ENCODE peak calls at places on chromosomes 5 and 9, in four cellular contexts. I is HepG2, O is GM12878, W is H1. H is an unnamed sample.

GRCh38 chr9:114981095-114981494 is 50.7 kb upstream of the TNFSF8 start:
- DNase-seq in I (no peak), O (no peak), W (no peak), H (no peak)

GRCh38 chr5:103366938-103367549 is 108.5 kb downstream of the MACIR start:
- DNase-seq in I (no peak), O (no peak), W (no peak), H (no peak)

GRCh38 chr5:93349613-93350012 is 231.4 kb downstream of the NR2F1-AS1 start:
- DNase-seq in I (no peak), O (no peak), W (no peak), H (no peak)

GRCh38 chr5:63085551-63085950 is 506.9 kb downstream of the LRRC70 start:
- DNase-seq in I (no peak), O (no peak), W (no peak), H (no peak)

GRCh38 chr5:37889612-37890317 is 49.9 kb upstream of the GDNF start:
- DNase-seq in I (no peak), O (no peak), W (no peak), H (no peak)

GRCh38 chr5:123371575-123372179 is 51.5 kb downstream of the CEP120 start:
- DNase-seq in I (peak; percentile 22), O (no peak), W (peak; percentile 88), H (peak; percentile 27)

GRCh38 chr5:61734001-61734400 is 401.9 kb downstream of the ZSWIM6 start:
- DNase-seq in I (no peak), O (no peak), W (no peak), H (no peak)

GRCh38 chr5:159773062-159773924 is 143.0 kb upstream of the ADRA1B start:
- DNase-seq in I (no peak), O (no peak), W (peak; percentile 71), H (no peak)

GRCh38 chr5:171261904-171262303 is 47.1 kb upstream of the TLX3 start:
- DNase-seq in I (no peak), O (no peak), W (no peak), H (no peak)

GRCh38 chr5:9789818-9790217 is 159.7 kb upstream of the TAS2R1 start:
- DNase-seq in I (no peak), O (no peak), W (no peak), H (no peak)

GRCh38 chr9:31418419-31418818 is 966.0 kb upstream of the ACO1 start:
- DNase-seq in I (no peak), O (no peak), W (no peak), H (no peak)

GRCh38 chr9:18256574-18256973 is 217.4 kb upstream of the ADAMTSL1 start:
- DNase-seq in I (no peak), O (no peak), W (no peak), H (no peak)

GRCh38 chr5:138716456-138716924 is 36.7 kb upstream of the CTNNA1 start:
- DNase-seq in I (peak; percentile 39), O (no peak), W (peak; percentile 52), H (no peak)

GRCh38 chr9:92035687-92036410 is 79.4 kb downstream of the SPTLC1 start:
- DNase-seq in I (no peak), O (no peak), W (no peak), H (no peak)

GRCh38 chr9:129237195-129237611 is 59.1 kb upstream of the IER5L start:
- DNase-seq in I (no peak), O (no peak), W (no peak), H (no peak)

GRCh38 chr9:35538361-35539234 is 48.7 kb downstream of the RUSC2 start:
- DNase-seq in I (no peak), O (no peak), W (peak; percentile 73), H (peak; percentile 59)

GRCh38 chr5:141686648-141687416 is 4.8 kb upstream of the ARAP3 start:
- DNase-seq in I (no peak), O (no peak), W (no peak), H (peak; percentile 68)
- H3K9ac ChIP-seq in I (no peak overlapping the region), O (no peak overlapping the region), W (no peak overlapping the region), H (no peak overlapping the region)

GRCh38 chr9:122322553-122322952 is 48.3 kb upstream of the PTGS1 start:
- DNase-seq in I (no peak), O (no peak), W (no peak), H (no peak)

GRCh38 chr9:122315534-122315933 is 50.9 kb downstream of the MRRF start:
- DNase-seq in I (no peak), O (no peak), W (no peak), H (no peak)

GRCh38 chr9:122314193-122314592 is 49.5 kb downstream of the MRRF start:
- DNase-seq in I (no peak), O (no peak), W (no peak), H (no peak)

GRCh38 chr9:122320346-122320995 is 50.4 kb upstream of the PTGS1 start:
- DNase-seq in I (no peak), O (no peak), W (no peak), H (no peak)

DNA sequence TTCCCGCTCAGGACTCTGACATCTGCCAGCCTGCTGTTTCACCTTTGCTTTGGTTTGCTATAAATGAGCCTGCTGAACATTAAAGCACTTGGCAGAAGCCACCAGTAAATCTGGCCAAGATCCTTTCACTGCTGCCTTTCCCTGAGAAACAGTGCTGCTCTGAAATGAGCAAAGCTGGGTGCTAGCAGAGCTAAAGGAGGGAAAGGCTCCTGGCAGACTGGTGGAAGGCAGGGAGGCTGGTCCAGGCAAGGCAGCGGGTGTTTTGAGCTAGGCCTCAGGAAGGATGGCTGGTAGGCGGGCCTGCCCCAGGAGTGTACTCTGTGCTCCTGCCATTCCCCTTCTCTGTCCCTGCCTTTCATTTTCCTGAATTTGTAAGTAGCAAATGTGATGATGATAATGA is 52.5 kb upstream of the PTGS1 start:
- DNase-seq in I (no peak), O (no peak), W (no peak), H (no peak)
- H3K36me3 ChIP-seq in I (peaks cover 39% of the 10 kb centered on the region), O (peaks cover 23% of the 10 kb centered on the region), W (peaks cover 8% of the 10 kb centered on the region), H (peaks cover 59% of the 10 kb centered on the region)

GRCh38 chr5:150764530-150764929 is 5.7 kb upstream of the DCTN4 start:
- DNase-seq in I (no peak), O (no peak), W (no peak), H (no peak)
- TF ChIP-seq SUZ12 in I (no peak), O (no peak), W (no peak), H (no peak)

GRCh38 chr9:105676351-105676923 is 14.2 kb downstream of the TAL2 start:
- DNase-seq in I (no peak), O (no peak), W (no peak), H (no peak)

GRCh38 chr9:105679406-105680022 is 14.8 kb upstream of the TMEM38B start:
- DNase-seq in I (peak; percentile 89), O (no peak), W (no peak), H (no peak)

GRCh38 chr9:105681313-105681712 is 13.0 kb upstream of the TMEM38B start:
- DNase-seq in I (no peak), O (no peak), W (no peak), H (no peak)

GRCh38 chr9:105678781-105679180 is 15.6 kb upstream of the TMEM38B start:
- DNase-seq in I (no peak), O (no peak), W (no peak), H (no peak)

GRCh38 chr9:105678163-105678562 is 15.9 kb downstream of the TAL2 start:
- DNase-seq in I (no peak), O (no peak), W (no peak), H (no peak)
- H3K9ac ChIP-seq in I (no peak overlapping the region), O (no peak overlapping the region), W (no peak overlapping the region), H (no peak overlapping the region)

DNA sequence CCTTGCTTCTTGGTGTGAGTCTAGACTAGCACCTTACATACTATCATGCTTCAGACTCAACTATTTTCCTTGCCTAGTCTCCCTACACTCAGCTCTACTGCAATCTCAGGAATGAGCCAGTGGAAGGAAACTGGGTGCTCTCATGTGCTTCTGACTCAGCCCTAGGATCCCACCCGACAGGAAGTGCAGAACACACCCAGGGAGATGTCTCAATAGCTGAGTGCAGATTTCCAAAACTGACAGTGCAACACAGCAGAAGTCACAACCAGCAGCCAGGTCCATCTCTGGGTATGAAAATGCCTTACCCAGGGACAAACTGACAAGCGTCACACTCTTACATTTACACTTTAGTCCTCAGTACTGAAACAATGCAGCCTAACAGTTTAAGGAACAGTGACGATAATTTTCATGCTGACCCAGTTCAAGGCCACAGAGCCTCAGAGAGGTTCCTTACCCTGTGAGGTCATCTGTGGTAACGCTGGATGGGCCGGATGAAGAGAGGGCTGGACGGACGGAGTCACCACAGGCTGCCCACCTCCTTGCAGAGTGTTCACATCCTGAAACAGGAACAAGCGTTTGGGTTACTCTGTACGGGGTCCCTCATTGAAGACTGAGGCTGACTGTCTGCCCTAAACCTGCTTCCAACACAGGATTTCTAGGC is 33.0 kb downstream of the FKBP15 start:
- DNase-seq in I (peak; percentile 4), O (no peak), W (no peak), H (no peak)
- H3K36me3 ChIP-seq in I (peaks cover 73% of the 10 kb centered on the region), O (peaks cover 34% of the 10 kb centered on the region), W (peaks cover 29% of the 10 kb centered on the region), H (peaks cover 70% of the 10 kb centered on the region)

DNA sequence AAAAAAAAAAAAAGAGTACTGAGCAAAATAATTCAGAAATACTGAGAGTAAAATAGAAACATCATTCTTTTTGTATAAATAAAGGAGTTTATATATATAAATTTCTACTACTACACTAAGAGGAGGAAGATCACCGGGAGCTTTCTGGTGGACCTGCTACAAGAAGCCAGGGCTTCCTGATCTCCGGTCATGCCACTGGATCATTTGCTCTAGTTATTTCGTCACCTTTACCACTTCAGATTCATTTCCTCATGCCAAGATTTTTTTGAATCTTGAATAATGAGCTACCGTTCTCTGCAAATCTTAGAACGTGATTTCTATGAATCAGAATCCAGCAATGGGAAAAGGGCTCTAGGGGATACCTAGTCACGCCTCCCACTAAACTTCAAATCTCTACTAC is 51.9 kb upstream of the TBC1D9B start:
- DNase-seq in I (no peak), O (no peak), W (no peak), H (no peak)
- TF ChIP-seq SUZ12 in I (no peak), O (no peak), W (no peak), H (no peak)

DNA sequence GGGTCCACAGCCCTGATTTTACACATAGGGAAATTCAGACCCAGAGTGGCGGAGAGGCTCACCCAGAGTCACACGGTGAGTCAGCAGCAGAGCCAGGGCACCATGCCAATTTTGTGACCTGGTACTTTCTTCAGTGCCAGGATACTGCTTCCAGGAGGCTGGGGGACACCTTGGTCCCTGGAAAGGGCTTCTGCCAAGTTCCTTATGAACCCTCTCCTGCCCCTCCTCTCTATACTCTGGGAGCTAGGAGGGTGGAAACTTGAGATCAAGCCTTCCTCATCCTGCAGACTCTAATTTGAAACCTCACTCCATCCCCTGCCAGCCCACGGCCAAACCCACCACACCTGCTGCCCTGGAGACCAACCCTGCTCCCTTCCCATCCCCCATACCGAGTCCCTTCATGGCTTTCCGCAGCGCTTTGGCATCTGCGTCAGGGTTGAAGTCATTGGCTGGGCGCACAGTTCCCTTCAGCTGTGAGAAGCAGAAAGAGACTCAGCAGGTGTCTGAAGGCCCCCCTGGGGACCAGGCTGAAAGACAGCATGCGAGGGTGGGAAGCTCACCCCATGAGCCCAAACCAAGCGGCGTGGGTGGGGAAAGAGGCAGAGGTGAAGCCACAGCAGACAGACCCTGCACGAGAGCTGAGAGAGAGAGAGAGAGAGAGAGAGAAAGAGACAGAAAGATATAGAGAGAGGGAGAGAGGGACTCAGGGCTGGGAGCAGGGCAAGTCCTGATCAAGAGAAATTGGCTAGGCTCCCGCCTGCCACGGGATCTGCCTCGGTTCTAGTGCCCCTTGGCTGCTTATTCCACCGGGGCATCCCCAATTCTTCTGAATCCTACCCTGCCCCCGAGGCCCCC is 33.5 kb downstream of the ANXA6 start:
- DNase-seq in I (no peak), O (peak; percentile 88), W (no peak), H (no peak)
- H3K9ac ChIP-seq in I (no peak overlapping the region), O (peak overlapping the region; percentile 49), W (no peak overlapping the region), H (no peak overlapping the region)